ENCODE peak calls at places on chromosomes 4 and X, in nine cellular contexts. N is CD4-positive, CD25-positive, alpha-beta regulatory T cell; Z is Caki2; A is esophagus squamous epithelium; D is Peyer's patch; S is left lung; T is stimulated activated CD8-positive, alpha-beta memory T cell treated with anti-CD3 and anti-CD28 coated beads, Interleukin-2, amount 100 ng/mL, for 1 hour; F is pancreas; I is activated T-cell treated with anti-CD3 and anti-CD28 coated beads, Interleukin-2, amount 50 U/mL, for 1 hour. G is an unnamed sample.

GRCh38 chr4:89797117-89797516 is 39.8 kb downstream of the SNCA start:
- DNase-seq in A (no peak), S (no peak), I (no peak), T (no peak), N (no peak), D (no peak), F (peak), Z (no peak), G (no peak)

GRCh38 chr4:146932111-146932510 is 13.6 kb downstream of the TTC29 start:
- DNase-seq in I (no peak), F (no peak), Z (no peak), A (no peak), N (no peak), S (no peak), T (no peak), D (no peak), G (no peak)

GRCh38 chrX:123267220-123267619 is 83.1 kb downstream of the GRIA3 start:
- DNase-seq in D (no peak), A (no peak), F (no peak), Z (no peak), T (no peak), S (no peak), I (no peak), N (no peak), G (no peak)

GRCh38 chr4:150068300-150068699 is 9.9 kb upstream of the DCLK2 start:
- DNase-seq in N (no peak), T (no peak), A (no peak), Z (no peak), D (no peak), F (no peak), S (no peak), I (no peak), G (no peak)

GRCh38 chrX:133921764-133922389 is 63.5 kb downstream of the GPC3 start:
- DNase-seq in F (peak), Z (no peak), A (no peak), S (no peak), N (peak), D (no peak), T (no peak), I (peak), G (peak)

GRCh38 chrX:46333550-46333949 is 211.7 kb downstream of the ZNF674 start:
- DNase-seq in S (no peak), D (no peak), N (no peak), A (no peak), I (no peak), Z (peak), T (no peak), F (no peak), G (no peak)

GRCh38 chr4:97498875-97499274 is 644.4 kb downstream of the STPG2 start:
- DNase-seq in Z (peak), D (no peak), F (no peak), I (no peak), S (no peak), T (no peak), A (no peak), N (no peak), G (no peak)

GRCh38 chr4:139279723-139280620 is at the start of gene MGARP:
- DNase-seq in I (peak), Z (no peak), S (peak), T (no peak), F (no peak), N (peak), D (no peak), A (no peak), G (no peak)

GRCh38 chrX:155747520-155747919 is 133.6 kb upstream of the VAMP7 start:
- DNase-seq in D (no peak), S (no peak), Z (peak), F (peak), T (no peak), I (no peak), A (no peak), N (no peak), G (peak)

GRCh38 chrX:154735695-154736393 is 15.0 kb downstream of the GAB3 start:
- DNase-seq in D (no peak), Z (no peak), S (no peak), F (no peak), N (no peak), I (no peak), A (no peak), T (no peak), G (no peak)

GRCh38 chrX:155888139-155888538 is 7.0 kb downstream of the VAMP7 start:
- DNase-seq in Z (peak), A (no peak), N (no peak), I (no peak), T (no peak), D (no peak), S (no peak), F (no peak), G (no peak)

GRCh38 chrX:112081781-112082482 is 644 bp downstream of the TRPC5 start:
- DNase-seq in T (no peak), A (no peak), N (no peak), I (no peak), Z (no peak), F (no peak), S (no peak), D (no peak), G (no peak)

GRCh38 chr4:52576326-52576725 is 82.8 kb downstream of the USP46 start:
- DNase-seq in S (no peak), N (no peak), F (no peak), T (no peak), D (no peak), I (no peak), A (no peak), Z (no peak), G (no peak)

GRCh38 chr4:85565761-85566480 is 91.0 kb downstream of the ARHGAP24 start:
- DNase-seq in I (no peak), F (no peak), S (no peak), D (no peak), Z (no peak), T (no peak), N (no peak), A (no peak), G (no peak)

GRCh38 chr4:159048166-159048886 is 54.6 kb upstream of the RAPGEF2 start:
- DNase-seq in T (no peak), Z (no peak), N (no peak), A (no peak), F (peak), I (no peak), D (no peak), S (peak), G (peak)

GRCh38 chr4:145619639-145619996 is 433 bp downstream of the MMAA start:
- DNase-seq in D (peak), A (no peak), I (no peak), T (no peak), F (peak), Z (peak), N (peak), S (no peak), G (peak)

GRCh38 chrX:16883487-16883804 is 13.3 kb upstream of the RBBP7 start:
- DNase-seq in T (no peak), N (no peak), F (no peak), Z (no peak), A (no peak), D (no peak), S (no peak), I (no peak), G (no peak)